ENCODE peak calls at places on chromosomes 2 and 18, in six cellular contexts. X, Y, J, I, R and H are unnamed samples.

GRCh38 chr2:65453916-65454315 is 21.5 kb upstream of the SPRED2 start:
- DNase-seq in X (no peak), Y (no peak), J (no peak), I (no peak), R (no peak), H (no peak)

GRCh38 chr2:240918258-240919091 is 12.3 kb downstream of the CROCC2 start:
- DNase-seq in X (no peak), Y (peak), J (no peak), I (peak), R (no peak), H (peak)

GRCh38 chr2:143629344-143629743 is 500.1 kb downstream of the ARHGAP15 start:
- DNase-seq in X (no peak), Y (no peak), J (no peak), I (no peak), R (peak), H (no peak)

GRCh38 chr2:150042844-150043503 is 444.5 kb downstream of the RND3 start:
- DNase-seq in X (no peak), Y (no peak), J (no peak), I (no peak), R (no peak), H (no peak)

GRCh38 chr2:236180501-236180816 is 12.3 kb upstream of the GBX2 start:
- DNase-seq in X (no peak), Y (no peak), J (no peak), I (no peak), R (peak), H (no peak)

GRCh38 chr2:134314202-134314601 is 60.3 kb downstream of the MGAT5 start:
- DNase-seq in X (no peak), Y (no peak), J (no peak), I (no peak), R (no peak), H (no peak)

GRCh38 chr2:100104718-100105677 is 37.4 kb downstream of the AFF3 start:
- DNase-seq in X (no peak), Y (no peak), J (no peak), I (no peak), R (peak), H (no peak)

GRCh38 chr18:55402731-55403405 is 185.1 kb downstream of the TCF4 start:
- DNase-seq in X (no peak), Y (no peak), J (no peak), I (no peak), R (peak), H (no peak)

GRCh38 chr2:64276417-64277095 is 132.3 kb upstream of the PELI1 start:
- DNase-seq in X (no peak), Y (no peak), J (no peak), I (no peak), R (no peak), H (no peak)

GRCh38 chr2:149363953-149364352 is 33.6 kb downstream of the LYPD6 start:
- DNase-seq in X (no peak), Y (no peak), J (no peak), I (no peak), R (no peak), H (no peak)

GRCh38 chr2:117703868-117704267 is 110.6 kb upstream of the DDX18 start:
- DNase-seq in X (no peak), Y (no peak), J (no peak), I (no peak), R (no peak), H (no peak)

GRCh38 chr2:47029737-47030524 is 114.3 kb upstream of the MCFD2 start:
- DNase-seq in X (no peak), Y (no peak), J (no peak), I (no peak), R (no peak), H (no peak)

DNA sequence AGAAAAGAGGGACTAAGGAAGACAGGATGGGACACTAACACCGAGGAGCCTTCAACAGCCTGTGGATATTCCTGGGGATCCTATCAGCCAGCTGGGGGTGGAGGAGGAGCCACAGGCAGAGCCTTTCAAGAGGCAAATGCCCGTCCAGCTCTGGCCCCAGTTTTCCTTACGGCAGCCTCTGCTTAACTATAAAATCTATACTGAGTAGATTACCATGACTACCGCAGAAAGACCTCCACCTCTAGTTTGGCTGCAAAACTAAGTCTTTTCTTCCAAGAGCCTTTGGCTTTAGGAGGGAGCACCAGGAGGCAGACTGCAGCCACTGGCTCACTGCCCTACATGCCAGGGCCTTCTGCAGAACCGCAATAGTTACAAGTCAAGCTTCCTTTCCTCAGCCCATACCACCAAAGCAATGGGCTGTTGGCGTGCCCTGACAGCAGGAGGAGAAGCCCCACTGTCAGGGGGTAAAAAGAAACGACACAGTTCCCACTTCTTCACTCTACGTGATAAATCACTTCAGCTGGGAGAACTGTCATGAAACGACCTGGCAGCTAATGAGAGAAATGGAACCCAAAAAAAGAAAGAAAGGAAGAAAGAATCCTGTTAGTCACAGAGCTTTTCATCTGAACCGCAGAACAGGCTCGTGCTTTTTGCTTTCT is 25.1 kb upstream of the CREB1 start:
- DNase-seq in X (no peak), Y (no peak), J (no peak), I (peak), R (peak), H (no peak)
- TF ChIP-seq CTCF in X (no peak), Y (no peak), J (no peak), I (no peak), R (no peak), H (no peak)

GRCh38 chr18:43830905-43831304 is 553.6 kb upstream of the SYT4 start:
- DNase-seq in X (no peak), Y (no peak), J (no peak), I (no peak), R (peak), H (no peak)

GRCh38 chr18:43830303-43830702 is 553.0 kb upstream of the SYT4 start:
- DNase-seq in X (no peak), Y (no peak), J (no peak), I (no peak), R (no peak), H (no peak)

DNA sequence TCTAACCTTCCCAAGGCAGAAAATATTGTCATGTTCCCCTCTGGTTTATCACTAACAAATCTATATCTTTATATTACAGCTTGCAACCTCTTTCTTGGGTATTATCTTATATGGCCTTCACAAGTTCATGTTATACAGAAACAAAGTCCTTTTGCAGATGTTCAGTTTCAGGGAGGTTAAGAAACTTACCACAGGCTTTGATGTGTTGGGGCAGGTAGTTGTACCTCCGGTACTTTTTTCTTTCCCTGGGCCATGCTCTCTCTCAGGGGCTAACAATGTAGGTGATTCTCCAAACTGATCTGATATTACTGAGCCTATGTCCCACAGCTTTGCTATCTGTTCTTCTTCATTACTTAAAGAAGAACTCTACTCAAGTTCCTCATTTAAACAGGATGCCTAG is 548.9 kb upstream of the SYT4 start:
- DNase-seq in X (no peak), Y (no peak), J (no peak), I (no peak), R (no peak), H (no peak)
- TF ChIP-seq CTCF in X (no peak), Y (no peak), J (no peak), I (no peak), R (no peak), H (no peak)

DNA sequence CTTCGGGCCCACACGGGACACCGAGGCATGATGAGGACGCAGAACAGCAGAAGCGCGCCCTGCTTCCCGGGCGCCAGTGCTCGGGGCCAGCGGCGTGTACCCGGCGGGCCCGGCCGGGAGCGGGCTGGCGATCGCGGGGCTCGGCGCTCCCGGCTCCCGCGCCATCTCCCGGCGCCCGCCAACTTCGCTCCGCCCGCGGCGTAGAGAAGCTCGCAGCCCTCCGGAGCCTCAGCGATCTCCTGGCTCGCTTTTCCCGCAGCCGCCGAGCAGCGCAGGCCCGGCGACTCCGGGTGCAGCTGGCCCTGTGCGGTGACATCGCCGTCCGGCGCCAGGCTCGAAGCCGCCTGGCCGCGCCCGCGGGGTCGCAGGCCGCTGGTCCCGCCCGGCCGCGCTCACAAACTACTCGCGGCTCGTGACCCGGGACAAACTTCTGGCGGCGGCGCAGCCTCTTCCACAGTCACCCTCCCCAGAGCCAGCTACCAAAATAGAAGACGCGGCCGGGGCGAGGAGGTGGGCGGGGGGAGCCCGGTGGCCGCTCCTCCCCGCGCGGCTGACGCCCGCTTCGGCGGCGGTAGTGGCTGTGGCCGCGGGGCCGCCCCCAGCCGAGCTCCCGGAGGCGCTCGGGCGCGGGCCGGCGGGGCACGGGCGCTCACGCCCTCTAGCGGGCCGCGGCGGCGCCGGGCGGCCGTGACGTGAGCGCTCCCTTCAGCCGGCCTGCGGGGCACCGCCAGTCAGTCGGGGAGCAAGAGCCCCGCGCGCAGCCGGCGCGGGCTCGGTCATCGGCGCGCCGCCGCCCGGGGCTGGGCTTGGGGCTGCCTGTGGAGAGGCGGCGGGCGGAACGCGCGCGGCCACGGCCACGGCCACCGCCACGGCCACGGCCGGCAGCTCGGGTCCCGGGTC is at the start of gene PTPRM:
- DNase-seq in X (peak), Y (peak), J (peak), I (peak), R (peak), H (peak)
- TF ChIP-seq CTCF in X (no peak), Y (peak), J (no peak), I (peak), R (no peak), H (no peak)

GRCh38 chr2:62787381-62787780 is 81.9 kb downstream of the EHBP1 start:
- DNase-seq in X (no peak), Y (no peak), J (no peak), I (no peak), R (peak), H (no peak)
- TF ChIP-seq CTCF in X (no peak), Y (peak), J (no peak), I (no peak), R (no peak), H (no peak)

GRCh38 chr2:8877332-8877731 is 39.9 kb upstream of the KIDINS220 start:
- DNase-seq in X (no peak), Y (no peak), J (no peak), I (no peak), R (no peak), H (no peak)

GRCh38 chr2:8886197-8886508 is 48.7 kb upstream of the KIDINS220 start:
- DNase-seq in X (no peak), Y (no peak), J (no peak), I (no peak), R (no peak), H (no peak)

GRCh38 chr2:8885449-8886196 is 48.2 kb upstream of the KIDINS220 start:
- DNase-seq in X (no peak), Y (no peak), J (no peak), I (no peak), R (no peak), H (no peak)

GRCh38 chr2:8884812-8885211 is 47.4 kb upstream of the KIDINS220 start:
- DNase-seq in X (no peak), Y (no peak), J (no peak), I (no peak), R (no peak), H (no peak)

GRCh38 chr2:8882094-8882493 is 44.7 kb upstream of the KIDINS220 start:
- DNase-seq in X (no peak), Y (no peak), J (no peak), I (no peak), R (peak), H (no peak)
- TF ChIP-seq CTCF in X (no peak), Y (no peak), J (no peak), I (no peak), R (peak), H (no peak)

GRCh38 chr2:102168026-102168425 is 18.8 kb upstream of the IL1RL2 start:
- DNase-seq in X (no peak), Y (no peak), J (no peak), I (no peak), R (no peak), H (no peak)

DNA sequence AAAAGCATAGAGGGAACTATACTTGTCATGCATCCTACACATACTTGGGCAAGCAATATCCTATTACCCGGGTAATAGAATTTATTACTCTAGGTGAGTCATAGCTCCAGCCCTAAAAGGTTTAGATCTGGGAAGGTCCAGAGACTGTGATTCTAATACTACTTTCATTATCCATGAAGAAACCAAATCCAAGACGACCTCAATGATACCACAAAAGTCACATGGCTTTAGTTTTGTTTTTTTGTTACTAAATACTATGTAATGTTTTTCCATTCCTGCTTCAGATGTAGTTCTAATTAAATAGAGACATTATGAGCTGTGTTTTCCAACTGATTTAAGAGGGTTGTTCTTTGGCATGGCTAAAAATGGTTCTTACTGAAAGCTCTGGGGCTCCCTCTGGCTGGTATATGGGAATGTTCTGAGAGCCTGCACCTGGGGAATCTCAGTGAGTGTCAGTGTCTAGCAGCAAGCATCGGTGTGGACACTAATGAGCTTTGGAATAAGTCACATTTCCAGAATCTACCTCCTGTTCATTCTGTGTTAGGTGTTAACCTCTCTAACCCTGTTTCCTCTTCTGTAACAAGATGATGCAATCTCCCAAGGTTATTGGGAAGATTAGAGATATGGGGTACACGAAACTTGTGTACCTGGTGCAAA is 20.5 kb upstream of the IL1RL2 start:
- DNase-seq in X (no peak), Y (no peak), J (peak), I (peak), R (peak), H (no peak)
- TF ChIP-seq CTCF in X (no peak), Y (peak), J (no peak), I (peak), R (peak), H (no peak)

DNA sequence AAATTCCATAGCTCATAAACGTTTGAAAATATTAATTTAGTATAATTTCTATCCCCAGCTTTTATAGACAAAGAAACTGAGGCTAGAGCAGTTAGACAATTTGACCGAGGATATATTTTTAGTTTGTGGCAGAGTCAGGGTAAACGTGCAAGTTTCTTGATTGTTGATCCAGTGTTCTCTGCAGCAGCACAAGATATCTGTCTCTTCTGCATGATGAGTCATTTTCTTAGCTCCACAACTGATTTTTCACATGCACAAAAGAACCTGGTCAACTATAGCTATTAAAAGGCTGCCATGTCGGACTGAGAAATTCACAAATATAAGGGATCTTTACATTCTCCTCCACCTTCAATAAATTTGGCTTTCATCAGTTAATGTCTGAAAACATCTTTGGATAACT is 143.4 kb upstream of the CYP26B1 start:
- DNase-seq in X (no peak), Y (no peak), J (no peak), I (no peak), R (peak), H (no peak)
- TF ChIP-seq CTCF in X (no peak), Y (no peak), J (no peak), I (no peak), R (no peak), H (no peak)

GRCh38 chr2:127187081-127187775 is 32.9 kb downstream of the CYP27C1 start:
- DNase-seq in X (no peak), Y (no peak), J (no peak), I (no peak), R (no peak), H (no peak)

GRCh38 chr2:127182626-127183458 is 37.3 kb downstream of the CYP27C1 start:
- DNase-seq in X (no peak), Y (no peak), J (no peak), I (no peak), R (no peak), H (no peak)

GRCh38 chr2:127185720-127186119 is 34.4 kb downstream of the CYP27C1 start:
- DNase-seq in X (no peak), Y (no peak), J (no peak), I (no peak), R (no peak), H (no peak)

GRCh38 chr2:127183771-127184170 is 36.3 kb downstream of the CYP27C1 start:
- DNase-seq in X (no peak), Y (no peak), J (no peak), I (no peak), R (no peak), H (no peak)

GRCh38 chr2:127185093-127185492 is 35.0 kb downstream of the CYP27C1 start:
- DNase-seq in X (no peak), Y (no peak), J (peak), I (no peak), R (no peak), H (no peak)
- TF ChIP-seq CTCF in X (no peak), Y (no peak), J (peak), I (no peak), R (no peak), H (no peak)

GRCh38 chr2:238132463-238133450 is 5.7 kb upstream of the KLHL30 start:
- DNase-seq in X (no peak), Y (peak), J (no peak), I (no peak), R (no peak), H (no peak)

GRCh38 chr2:238131761-238132462 is 6.6 kb upstream of the KLHL30 start:
- DNase-seq in X (no peak), Y (peak), J (no peak), I (no peak), R (no peak), H (no peak)

GRCh38 chr2:238135601-238136150 is 2.8 kb upstream of the KLHL30 start:
- DNase-seq in X (no peak), Y (peak), J (no peak), I (no peak), R (no peak), H (no peak)

GRCh38 chr2:238134393-238134785 is 4.1 kb upstream of the KLHL30 start:
- DNase-seq in X (no peak), Y (peak), J (no peak), I (no peak), R (no peak), H (no peak)

GRCh38 chr2:238133499-238134392 is 4.7 kb upstream of the KLHL30 start:
- DNase-seq in X (no peak), Y (peak), J (no peak), I (no peak), R (no peak), H (no peak)
- TF ChIP-seq CTCF in X (no peak), Y (no peak), J (no peak), I (no peak), R (no peak), H (no peak)

DNA sequence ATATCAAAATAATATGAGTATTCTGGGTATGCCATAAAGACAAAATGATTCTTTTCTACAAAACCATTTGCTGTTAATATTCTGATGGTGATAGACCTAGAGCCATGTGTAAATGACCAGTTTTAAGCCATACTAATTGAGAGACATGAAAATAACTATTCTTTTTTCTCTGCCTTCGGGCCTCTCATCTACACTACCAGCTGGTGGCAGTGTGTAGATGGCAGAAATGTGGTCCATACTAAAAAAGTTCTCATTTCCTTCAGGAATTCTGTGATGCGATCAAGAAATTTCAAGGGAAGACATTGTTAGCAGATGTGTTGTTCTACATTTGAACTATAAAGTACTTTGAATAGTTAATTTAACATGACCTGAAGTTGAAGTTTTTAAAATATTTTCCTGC is 485.2 kb downstream of the TRIB2 start:
- DNase-seq in X (no peak), Y (no peak), J (no peak), I (no peak), R (peak), H (no peak)
- TF ChIP-seq CTCF in X (no peak), Y (no peak), J (no peak), I (no peak), R (no peak), H (no peak)